ENCODE peak calls at places on chromosomes 7 and 10, in seven cellular contexts. S, G, V, U, D, J and E are unnamed samples.

GRCh38 chr10:103470755-103471653 is 8.0 kb downstream of the CALHM3 start:
- DNase-seq in J (peak; percentile 63), V (no peak), S (peak; percentile 42), U (no peak), G (no peak), D (peak; percentile 71), E (no peak)

GRCh38 chr7:23469961-23470250 is 385 bp downstream of the IGF2BP3 start:
- DNase-seq in G (no peak), J (no peak), D (no peak), S (no peak), U (no peak), V (no peak), E (no peak)

GRCh38 chr10:131795761-131796160 is 105.0 kb upstream of the PPP2R2D start:
- DNase-seq in S (no peak), J (no peak), V (no peak), U (no peak), G (no peak), D (no peak), E (no peak)

GRCh38 chr10:110268931-110269640 is 35.6 kb downstream of the SMNDC1 start:
- DNase-seq in U (no peak), V (no peak), S (no peak), G (no peak), J (no peak), D (no peak), E (no peak)

GRCh38 chr7:97075928-97076327 is 41.6 kb upstream of the SDHAF3 start:
- DNase-seq in S (peak; percentile 11), J (no peak), G (no peak), V (no peak), U (peak; percentile 51), D (peak; percentile 10), E (no peak)

GRCh38 chr7:92631067-92631829 is 41.1 kb upstream of the FAM133B start:
- DNase-seq in V (no peak), S (no peak), J (no peak), G (no peak), D (no peak), U (no peak), E (no peak)

GRCh38 chr7:135991906-135992305 is 14.7 kb upstream of the MTPN start:
- DNase-seq in S (no peak), V (no peak), J (no peak), D (no peak), U (no peak), G (no peak), E (no peak)

GRCh38 chr7:102434039-102434481 is 685 bp downstream of the ORAI2 start:
- DNase-seq in U (no peak), J (peak; percentile 51), G (no peak), D (no peak), S (peak; percentile 9), V (peak; percentile 34), E (no peak)

GRCh38 chr7:123972045-123972444 is 47.0 kb downstream of the SPAM1 start:
- DNase-seq in G (no peak), S (no peak), J (no peak), U (no peak), D (no peak), V (no peak), E (no peak)

GRCh38 chr10:22010973-22011408 is 7.5 kb upstream of the DNAJC1 start:
- DNase-seq in D (no peak), G (no peak), S (peak; percentile 61), J (no peak), U (peak; percentile 20), V (no peak), E (no peak)

GRCh38 chr10:44865289-44865671 is 45.9 kb upstream of the TMEM72 start:
- DNase-seq in G (peak; percentile 48), J (no peak), S (no peak), U (no peak), D (no peak), V (peak; percentile 54), E (no peak)

GRCh38 chr10:83648184-83648583 is 491.1 kb upstream of the GHITM start:
- DNase-seq in J (no peak), G (no peak), U (no peak), S (no peak), V (no peak), D (no peak), E (no peak)

GRCh38 chr7:47439181-47439667 is 142.7 kb downstream of the TNS3 start:
- DNase-seq in G (no peak), J (no peak), U (no peak), V (no peak), D (no peak), S (no peak), E (no peak)

GRCh38 chr7:34128762-34129161 is 223.4 kb downstream of the BMPER start:
- DNase-seq in S (peak; percentile 19), U (no peak), G (no peak), D (no peak), V (no peak), J (no peak), E (no peak)

GRCh38 chr7:25964483-25964961 is 187.5 kb upstream of the NFE2L3 start:
- DNase-seq in U (no peak), D (peak; percentile 51), J (no peak), V (no peak), G (no peak), S (no peak), E (no peak)

GRCh38 chr7:130095812-130096211 is 25.5 kb downstream of the KLHDC10 start:
- DNase-seq in G (no peak), J (no peak), D (no peak), V (no peak), S (no peak), U (peak; percentile 53), E (no peak)

GRCh38 chr7:33195264-33195663 is 65.9 kb downstream of the BBS9 start:
- DNase-seq in D (no peak), S (peak; percentile 82), V (no peak), U (peak; percentile 92), G (no peak), J (no peak), E (no peak)

GRCh38 chr10:70927221-70927943 is 39.0 kb upstream of the PCBD1 start:
- DNase-seq in G (no peak), D (no peak), J (no peak), V (no peak), U (peak; percentile 41), S (no peak), E (no peak)

GRCh38 chr7:8190121-8190895 is 71.7 kb downstream of the ICA1 start:
- DNase-seq in S (peak; percentile 66), G (no peak), V (no peak), D (peak; percentile 59), U (peak; percentile 53), J (no peak), E (peak; percentile 46)

GRCh38 chr10:14564268-14564744 is 210.4 kb downstream of the FAM107B start:
- DNase-seq in J (no peak), S (no peak), G (no peak), U (peak; percentile 49), V (no peak), D (no peak), E (no peak)

GRCh38 chr7:145082366-145083240 is 246.8 kb upstream of the TPK1 start:
- DNase-seq in U (peak; percentile 62), J (no peak), D (no peak), G (no peak), V (no peak), S (no peak), E (no peak)

GRCh38 chr7:133349101-133349500 is 96.2 kb downstream of the EXOC4 start:
- DNase-seq in G (no peak), J (no peak), V (no peak), S (no peak), U (no peak), D (no peak), E (no peak)

GRCh38 chr7:1758417-1758858 is 88.4 kb downstream of the ELFN1 start:
- DNase-seq in G (peak; percentile 52), V (peak; percentile 44), J (no peak), D (no peak), U (peak; percentile 18), S (peak; percentile 68), E (no peak)

GRCh38 chr10:75111367-75111905 is at the start of gene SAMD8:
- DNase-seq in G (peak; percentile 97), V (peak; percentile 97), U (peak; percentile 82), S (peak; percentile 100), J (peak; percentile 98), D (peak; percentile 97), E (peak; percentile 79)

DNA sequence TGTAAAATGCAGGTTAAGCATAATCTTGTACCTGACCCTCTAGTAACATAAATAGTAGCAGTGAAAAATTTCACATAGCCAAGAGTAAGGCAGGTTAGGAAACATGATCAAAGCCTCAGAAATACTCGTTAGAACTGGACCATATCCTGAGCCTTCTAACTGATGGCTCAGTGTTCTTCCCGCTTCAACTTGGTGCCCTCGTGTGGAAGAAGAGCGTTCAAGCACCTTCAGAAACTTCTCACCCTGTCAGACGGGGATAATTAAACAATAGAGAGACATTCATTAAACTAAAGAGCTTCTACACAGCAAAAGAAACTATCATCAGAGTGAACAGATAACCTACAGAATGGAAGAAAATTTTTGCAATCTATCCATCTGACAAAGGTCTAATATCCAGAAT is 124.5 kb downstream of the MYOF start:
- DNase-seq in U (no peak), G (no peak), V (no peak), D (no peak), S (peak; percentile 34), J (no peak), E (no peak)
- H3K36me3 ChIP-seq in U (peaks cover 35% of the 10 kb centered on the region), G (peaks cover 71% of the 10 kb centered on the region), V (no peaks in the 10 kb centered on the region), D (peaks cover 51% of the 10 kb centered on the region), S (peaks cover 76% of the 10 kb centered on the region), J (no peaks in the 10 kb centered on the region), E (peaks cover 74% of the 10 kb centered on the region)

GRCh38 chr10:26528715-26529393 is 90.7 kb downstream of the APBB1IP start:
- DNase-seq in V (no peak), G (no peak), U (no peak), S (no peak), J (no peak), D (no peak), E (no peak)

DNA sequence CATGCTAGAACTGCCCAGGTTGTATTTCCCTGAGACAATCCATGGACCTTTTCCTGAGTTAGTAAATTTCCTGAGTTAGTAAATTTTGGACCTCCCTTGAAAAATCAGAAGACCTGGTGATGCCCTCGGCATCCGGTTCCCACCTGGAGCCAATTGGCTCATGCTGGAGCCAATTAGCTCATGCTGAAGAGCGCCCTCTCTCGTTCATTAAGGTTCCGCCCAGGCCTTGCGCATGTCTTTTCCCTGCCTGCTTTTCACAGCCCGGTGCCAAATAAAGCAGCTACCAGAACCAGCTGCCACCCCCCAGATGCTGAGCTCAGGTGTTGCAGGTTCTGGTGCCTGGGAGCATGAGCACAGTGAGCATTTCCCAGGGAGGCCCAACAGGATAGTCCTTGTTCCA is 96.2 kb downstream of the APBB1IP start:
- DNase-seq in G (no peak), J (no peak), D (no peak), S (no peak), U (no peak), V (no peak), E (no peak)
- H3K36me3 ChIP-seq in G (no peaks in the 10 kb centered on the region), J (no peaks in the 10 kb centered on the region), D (no peaks in the 10 kb centered on the region), S (no peaks in the 10 kb centered on the region), U (no peaks in the 10 kb centered on the region), V (no peaks in the 10 kb centered on the region), E (no peaks in the 10 kb centered on the region)

GRCh38 chr10:124036746-124037145 is 56.7 kb downstream of the CHST15 start:
- DNase-seq in U (no peak), V (no peak), G (no peak), J (no peak), S (no peak), D (no peak), E (no peak)
- H3K36me3 ChIP-seq in U (peaks cover 17% of the 10 kb centered on the region), V (no peaks in the 10 kb centered on the region), G (peaks cover 4% of the 10 kb centered on the region), J (no peaks in the 10 kb centered on the region), S (no peaks in the 10 kb centered on the region), D (no peaks in the 10 kb centered on the region), E (no peaks in the 10 kb centered on the region)

GRCh38 chr10:119131512-119132240 is 27.8 kb downstream of the DENND10 start:
- DNase-seq in D (no peak), U (no peak), S (no peak), G (no peak), V (no peak), J (no peak), E (no peak)
- H3K36me3 ChIP-seq in D (peaks cover 37% of the 10 kb centered on the region), U (peaks cover 14% of the 10 kb centered on the region), S (peaks cover 3% of the 10 kb centered on the region), G (peaks cover 60% of the 10 kb centered on the region), V (peaks cover 4% of the 10 kb centered on the region), J (no peaks in the 10 kb centered on the region), E (peaks cover 13% of the 10 kb centered on the region)